ENCODE peak calls at places on chromosomes 4 and X, in nine cellular contexts. One of them, this sample, is unnamed.

GRCh38 chr4:75122424-75123014 is 189.6 kb downstream of the PARM1 start:
- DNase-seq in HL-60: no peak
- DNase-seq in stomach: no peak
- DNase-seq in fibroblast of mammary gland: no peak
- DNase-seq in cardiac fibroblast: no peak
- DNase-seq in left ventricle myocardium inferior: no peak
- DNase-seq in MM.1S: no peak
- DNase-seq in A673: no peak
- DNase-seq in heart left ventricle: no peak
- DNase-seq in this sample: no peak

GRCh38 chr4:4689694-4690440 is 148.0 kb upstream of the STX18 start:
- DNase-seq in HL-60: no peak
- DNase-seq in stomach: no peak
- DNase-seq in fibroblast of mammary gland: no peak
- DNase-seq in cardiac fibroblast: no peak
- DNase-seq in left ventricle myocardium inferior: no peak
- DNase-seq in MM.1S: peak; percentile 96
- DNase-seq in A673: no peak
- DNase-seq in heart left ventricle: no peak
- DNase-seq in this sample: peak; percentile 91

GRCh38 chr4:73438048-73438447 is 2.0 kb downstream of the AFP start:
- DNase-seq in HL-60: no peak
- DNase-seq in stomach: no peak
- DNase-seq in fibroblast of mammary gland: no peak
- DNase-seq in cardiac fibroblast: no peak
- DNase-seq in left ventricle myocardium inferior: no peak
- DNase-seq in MM.1S: no peak
- DNase-seq in A673: no peak
- DNase-seq in heart left ventricle: no peak
- DNase-seq in this sample: no peak

GRCh38 chr4:180665994-180666818 is 1577.0 kb upstream of the TENM3 start:
- DNase-seq in HL-60: peak; percentile 45
- DNase-seq in stomach: no peak
- DNase-seq in fibroblast of mammary gland: peak; percentile 68
- DNase-seq in cardiac fibroblast: peak; percentile 61
- DNase-seq in left ventricle myocardium inferior: no peak
- DNase-seq in MM.1S: peak; percentile 73
- DNase-seq in A673: peak; percentile 90
- DNase-seq in heart left ventricle: no peak
- DNase-seq in this sample: peak; percentile 80

GRCh38 chr4:78369691-78370090 is 181.9 kb upstream of the ANXA3 start:
- DNase-seq in HL-60: no peak
- DNase-seq in stomach: no peak
- DNase-seq in fibroblast of mammary gland: peak; percentile 38
- DNase-seq in cardiac fibroblast: peak; percentile 2
- DNase-seq in left ventricle myocardium inferior: no peak
- DNase-seq in MM.1S: no peak
- DNase-seq in A673: peak; percentile 3
- DNase-seq in heart left ventricle: no peak
- DNase-seq in this sample: no peak

GRCh38 chrX:68710870-68711576 is 63.6 kb downstream of the STARD8 start:
- DNase-seq in HL-60: no peak
- DNase-seq in stomach: peak; percentile 52
- DNase-seq in fibroblast of mammary gland: peak; percentile 54
- DNase-seq in cardiac fibroblast: peak; percentile 59
- DNase-seq in left ventricle myocardium inferior: no peak
- DNase-seq in MM.1S: no peak
- DNase-seq in A673: peak; percentile 16
- DNase-seq in heart left ventricle: peak; percentile 45
- DNase-seq in this sample: peak; percentile 35

GRCh38 chr4:52841707-52842456 is 20.2 kb upstream of the RASL11B start:
- DNase-seq in HL-60: no peak
- DNase-seq in stomach: peak; percentile 27
- DNase-seq in fibroblast of mammary gland: peak; percentile 25
- DNase-seq in cardiac fibroblast: no peak
- DNase-seq in left ventricle myocardium inferior: peak; percentile 26
- DNase-seq in MM.1S: no peak
- DNase-seq in A673: no peak
- DNase-seq in heart left ventricle: peak; percentile 63
- DNase-seq in this sample: no peak

GRCh38 chr4:38034986-38035882 is 75.0 kb downstream of the PTTG2 start:
- DNase-seq in HL-60: peak; percentile 56
- DNase-seq in stomach: no peak
- DNase-seq in fibroblast of mammary gland: peak; percentile 75
- DNase-seq in cardiac fibroblast: peak; percentile 85
- DNase-seq in left ventricle myocardium inferior: no peak
- DNase-seq in MM.1S: peak; percentile 73
- DNase-seq in A673: peak; percentile 79
- DNase-seq in heart left ventricle: no peak
- DNase-seq in this sample: peak; percentile 71

DNA sequence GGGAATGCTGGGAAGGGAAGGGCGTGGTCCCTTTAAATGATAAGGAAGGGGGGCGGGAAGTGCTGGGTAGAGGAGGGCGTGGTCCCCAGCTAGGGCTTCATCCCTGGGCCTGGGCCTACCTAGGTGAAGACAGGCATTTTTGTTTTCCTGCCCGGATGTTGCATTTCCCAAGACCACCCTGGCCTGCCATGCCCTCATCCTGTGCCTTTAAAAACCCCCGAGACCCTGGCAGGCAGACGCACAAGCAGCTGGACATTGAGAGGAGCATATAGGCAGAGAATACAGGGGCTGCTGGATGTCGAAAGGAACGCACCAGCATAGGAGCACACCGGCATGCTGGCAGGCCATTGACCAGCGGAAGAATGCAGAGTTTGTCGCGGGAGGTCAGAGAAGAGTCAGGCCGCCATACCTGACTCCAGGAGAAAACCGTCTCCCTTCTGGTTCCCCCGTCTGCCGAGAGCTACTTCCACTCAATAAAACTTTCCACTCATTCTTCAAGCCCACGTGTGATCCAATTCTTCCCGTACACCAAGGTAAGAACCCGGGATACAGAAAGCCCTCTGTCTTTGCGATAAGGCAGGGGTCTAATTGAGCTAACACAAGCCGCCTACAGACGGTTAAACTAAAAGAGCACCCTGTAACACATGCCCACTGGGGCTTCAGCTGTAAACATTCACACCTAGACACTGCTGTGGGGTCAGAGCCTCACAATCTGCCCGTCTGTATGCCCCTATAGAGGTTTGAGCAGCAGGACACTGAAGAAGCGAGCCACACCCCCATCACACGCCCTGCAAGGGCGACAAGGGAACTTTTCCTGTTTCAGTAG is 2.9 kb upstream of the AGA start:
- DNase-seq in HL-60: no peak
- DNase-seq in stomach: no peak
- DNase-seq in fibroblast of mammary gland: no peak
- DNase-seq in cardiac fibroblast: no peak
- DNase-seq in left ventricle myocardium inferior: no peak
- DNase-seq in MM.1S: no peak
- DNase-seq in A673: no peak
- DNase-seq in heart left ventricle: no peak
- DNase-seq in this sample: no peak
- H3K4me3 ChIP-seq in HL-60: no peak overlapping the region
- H3K4me3 ChIP-seq in stomach: no peak overlapping the region
- H3K4me3 ChIP-seq in fibroblast of mammary gland: no peak overlapping the region
- H3K4me3 ChIP-seq in cardiac fibroblast: no peak overlapping the region
- H3K4me3 ChIP-seq in left ventricle myocardium inferior: no peak overlapping the region
- H3K4me3 ChIP-seq in MM.1S: no peak overlapping the region
- H3K4me3 ChIP-seq in A673: no peak overlapping the region
- H3K4me3 ChIP-seq in heart left ventricle: no peak overlapping the region
- H3K4me3 ChIP-seq in this sample: no peak overlapping the region

GRCh38 chr4:139232751-139233150 is 47.3 kb downstream of the MGARP start:
- DNase-seq in HL-60: no peak
- DNase-seq in stomach: no peak
- DNase-seq in fibroblast of mammary gland: no peak
- DNase-seq in cardiac fibroblast: no peak
- DNase-seq in left ventricle myocardium inferior: no peak
- DNase-seq in MM.1S: peak; percentile 63
- DNase-seq in A673: no peak
- DNase-seq in heart left ventricle: no peak
- DNase-seq in this sample: no peak

GRCh38 chr4:139239127-139239772 is 40.8 kb downstream of the MGARP start:
- DNase-seq in HL-60: peak; percentile 23
- DNase-seq in stomach: no peak
- DNase-seq in fibroblast of mammary gland: no peak
- DNase-seq in cardiac fibroblast: no peak
- DNase-seq in left ventricle myocardium inferior: no peak
- DNase-seq in MM.1S: no peak
- DNase-seq in A673: no peak
- DNase-seq in heart left ventricle: no peak
- DNase-seq in this sample: no peak

GRCh38 chr4:139229534-139230039 is 50.4 kb downstream of the MGARP start:
- DNase-seq in HL-60: peak; percentile 29
- DNase-seq in stomach: no peak
- DNase-seq in fibroblast of mammary gland: peak; percentile 72
- DNase-seq in cardiac fibroblast: peak; percentile 82
- DNase-seq in left ventricle myocardium inferior: no peak
- DNase-seq in MM.1S: peak; percentile 67
- DNase-seq in A673: peak; percentile 78
- DNase-seq in heart left ventricle: no peak
- DNase-seq in this sample: peak; percentile 61

DNA sequence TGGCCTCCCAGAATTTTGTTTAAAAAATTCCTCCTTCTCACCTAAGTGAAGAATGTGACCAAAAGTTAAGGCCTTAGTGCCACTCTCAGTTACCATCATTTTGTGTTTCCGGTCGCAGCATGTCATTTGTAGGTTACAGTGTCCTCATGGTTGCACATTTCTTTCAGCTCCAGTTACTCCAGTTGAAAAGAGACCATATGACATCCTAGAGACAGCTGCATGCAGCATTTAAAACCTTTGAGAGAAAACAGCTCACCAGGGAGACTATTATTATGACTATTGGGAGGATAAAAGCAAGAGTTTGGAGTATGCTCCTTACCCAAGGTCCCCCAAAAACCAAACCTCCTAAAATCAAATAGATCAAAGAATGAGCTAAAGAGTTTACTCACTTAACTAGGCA is 45.8 kb downstream of the MGARP start:
- DNase-seq in HL-60: no peak
- DNase-seq in stomach: no peak
- DNase-seq in fibroblast of mammary gland: no peak
- DNase-seq in cardiac fibroblast: no peak
- DNase-seq in left ventricle myocardium inferior: no peak
- DNase-seq in MM.1S: no peak
- DNase-seq in A673: no peak
- DNase-seq in heart left ventricle: no peak
- DNase-seq in this sample: no peak
- TF ChIP-seq CTCF in HL-60: no peak
- TF ChIP-seq CTCF in stomach: no peak
- TF ChIP-seq CTCF in fibroblast of mammary gland: no peak
- TF ChIP-seq CTCF in cardiac fibroblast: no peak
- TF ChIP-seq CTCF in left ventricle myocardium inferior: no peak
- TF ChIP-seq CTCF in MM.1S: no peak
- TF ChIP-seq CTCF in A673: no peak
- TF ChIP-seq CTCF in heart left ventricle: no peak
- TF ChIP-seq CTCF in this sample: no peak

GRCh38 chrX:107581923-107582322 is 46.4 kb upstream of the PRPS1 start:
- DNase-seq in HL-60: no peak
- DNase-seq in stomach: no peak
- DNase-seq in fibroblast of mammary gland: no peak
- DNase-seq in cardiac fibroblast: no peak
- DNase-seq in left ventricle myocardium inferior: no peak
- DNase-seq in MM.1S: no peak
- DNase-seq in A673: no peak
- DNase-seq in heart left ventricle: no peak
- DNase-seq in this sample: no peak

GRCh38 chrX:107576392-107576791 is 51.9 kb upstream of the PRPS1 start:
- DNase-seq in HL-60: no peak
- DNase-seq in stomach: no peak
- DNase-seq in fibroblast of mammary gland: no peak
- DNase-seq in cardiac fibroblast: no peak
- DNase-seq in left ventricle myocardium inferior: no peak
- DNase-seq in MM.1S: no peak
- DNase-seq in A673: no peak
- DNase-seq in heart left ventricle: no peak
- DNase-seq in this sample: no peak

GRCh38 chrX:107576841-107577240 is 51.5 kb upstream of the PRPS1 start:
- DNase-seq in HL-60: no peak
- DNase-seq in stomach: no peak
- DNase-seq in fibroblast of mammary gland: no peak
- DNase-seq in cardiac fibroblast: no peak
- DNase-seq in left ventricle myocardium inferior: no peak
- DNase-seq in MM.1S: no peak
- DNase-seq in A673: no peak
- DNase-seq in heart left ventricle: no peak
- DNase-seq in this sample: peak; percentile 57

GRCh38 chrX:107577933-107578332 is 50.4 kb upstream of the PRPS1 start:
- DNase-seq in HL-60: no peak
- DNase-seq in stomach: no peak
- DNase-seq in fibroblast of mammary gland: no peak
- DNase-seq in cardiac fibroblast: no peak
- DNase-seq in left ventricle myocardium inferior: no peak
- DNase-seq in MM.1S: no peak
- DNase-seq in A673: no peak
- DNase-seq in heart left ventricle: no peak
- DNase-seq in this sample: no peak

DNA sequence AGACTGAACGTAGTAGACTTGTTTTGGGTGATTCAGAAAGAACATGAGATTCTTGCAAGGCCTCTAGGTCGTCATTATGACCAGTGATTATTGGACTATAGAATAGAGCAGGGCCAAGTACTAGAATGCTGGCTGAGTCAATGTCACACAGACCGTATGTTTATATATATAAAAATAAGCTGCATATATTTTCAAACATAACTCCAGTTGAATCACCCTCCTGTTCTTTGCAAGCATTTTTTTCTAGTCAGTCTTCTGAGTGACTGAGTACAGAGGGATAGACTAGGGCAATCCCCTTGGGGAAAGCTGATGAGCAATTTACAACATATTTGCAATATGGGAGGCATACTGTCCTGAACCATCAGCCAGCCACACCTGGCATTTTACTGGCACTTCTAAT is 48.4 kb upstream of the PRPS1 start:
- DNase-seq in HL-60: no peak
- DNase-seq in stomach: no peak
- DNase-seq in fibroblast of mammary gland: peak; percentile 67
- DNase-seq in cardiac fibroblast: peak; percentile 73
- DNase-seq in left ventricle myocardium inferior: no peak
- DNase-seq in MM.1S: no peak
- DNase-seq in A673: no peak
- DNase-seq in heart left ventricle: no peak
- DNase-seq in this sample: no peak
- H3K4me3 ChIP-seq in HL-60: no peak overlapping the region
- H3K4me3 ChIP-seq in stomach: no peak overlapping the region
- H3K4me3 ChIP-seq in fibroblast of mammary gland: no peak overlapping the region
- H3K4me3 ChIP-seq in cardiac fibroblast: no peak overlapping the region
- H3K4me3 ChIP-seq in left ventricle myocardium inferior: no peak overlapping the region
- H3K4me3 ChIP-seq in MM.1S: no peak overlapping the region
- H3K4me3 ChIP-seq in A673: no peak overlapping the region
- H3K4me3 ChIP-seq in heart left ventricle: no peak overlapping the region
- H3K4me3 ChIP-seq in this sample: no peak overlapping the region

DNA sequence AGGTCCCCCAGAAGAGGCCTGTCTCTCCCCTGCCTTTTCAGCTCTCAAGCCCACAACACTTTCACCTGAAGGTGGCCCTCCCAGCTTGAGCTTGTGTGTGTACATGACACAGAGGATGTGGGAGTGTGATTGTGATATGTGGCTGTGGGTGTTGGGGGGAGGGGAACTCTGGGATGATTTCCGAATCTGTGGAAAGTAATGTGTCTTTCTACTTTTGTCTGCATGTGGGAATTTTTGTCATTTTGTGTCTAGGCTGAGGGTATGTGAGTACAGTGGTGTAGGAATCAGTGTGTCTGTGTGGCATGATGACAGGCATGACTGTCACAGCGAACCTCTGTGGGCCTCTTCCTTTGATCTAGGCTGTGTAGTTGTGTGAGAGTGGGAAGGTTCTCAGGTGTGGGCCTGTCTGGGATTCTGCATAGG is 6.4 kb downstream of the SYP start:
- DNase-seq in HL-60: no peak
- DNase-seq in stomach: no peak
- DNase-seq in fibroblast of mammary gland: no peak
- DNase-seq in cardiac fibroblast: no peak
- DNase-seq in left ventricle myocardium inferior: no peak
- DNase-seq in MM.1S: no peak
- DNase-seq in A673: no peak
- DNase-seq in heart left ventricle: no peak
- DNase-seq in this sample: no peak
- TF ChIP-seq CTCF in HL-60: no peak
- TF ChIP-seq CTCF in stomach: no peak
- TF ChIP-seq CTCF in fibroblast of mammary gland: no peak
- TF ChIP-seq CTCF in cardiac fibroblast: no peak
- TF ChIP-seq CTCF in left ventricle myocardium inferior: no peak
- TF ChIP-seq CTCF in MM.1S: no peak
- TF ChIP-seq CTCF in A673: no peak
- TF ChIP-seq CTCF in heart left ventricle: no peak
- TF ChIP-seq CTCF in this sample: no peak

This sample was measured in GM12865.